ENCODE peak calls at places on chromosomes 5 and 9, in nine cellular contexts. One of them, this sample, is unnamed.

GRCh38 chr5:42672925-42673324 is 83.7 kb upstream of the CCDC152 start:
- DNase-seq in aorta: no peak
- DNase-seq in COLO829: no peak
- DNase-seq in dorsolateral prefrontal cortex: no peak
- DNase-seq in M059J: no peak
- DNase-seq in AG04450: no peak
- DNase-seq in gastrocnemius medialis: no peak
- DNase-seq in HFFc6: no peak
- DNase-seq in dermis blood vessel endothelial cell: no peak
- DNase-seq in this sample: no peak

GRCh38 chr9:120856700-120857099 is 14.0 kb upstream of the PSMD5 start:
- DNase-seq in aorta: no peak
- DNase-seq in COLO829: no peak
- DNase-seq in dorsolateral prefrontal cortex: no peak
- DNase-seq in M059J: no peak
- DNase-seq in AG04450: no peak
- DNase-seq in gastrocnemius medialis: no peak
- DNase-seq in HFFc6: no peak
- DNase-seq in dermis blood vessel endothelial cell: no peak
- DNase-seq in this sample: no peak

GRCh38 chr9:87383341-87384150 is 114.1 kb upstream of the DAPK1 start:
- DNase-seq in aorta: no peak
- DNase-seq in COLO829: no peak
- DNase-seq in dorsolateral prefrontal cortex: no peak
- DNase-seq in M059J: no peak
- DNase-seq in AG04450: no peak
- DNase-seq in gastrocnemius medialis: no peak
- DNase-seq in HFFc6: no peak
- DNase-seq in dermis blood vessel endothelial cell: no peak
- DNase-seq in this sample: peak

GRCh38 chr9:76926324-76926731 is 20.4 kb upstream of the PRUNE2 start:
- DNase-seq in aorta: peak
- DNase-seq in COLO829: peak
- DNase-seq in dorsolateral prefrontal cortex: no peak
- DNase-seq in M059J: peak
- DNase-seq in AG04450: peak
- DNase-seq in gastrocnemius medialis: no peak
- DNase-seq in HFFc6: peak
- DNase-seq in dermis blood vessel endothelial cell: peak
- DNase-seq in this sample: no peak

GRCh38 chr9:128341435-128341849 is 1.1 kb downstream of the SLC27A4 start:
- DNase-seq in aorta: peak
- DNase-seq in COLO829: peak
- DNase-seq in dorsolateral prefrontal cortex: peak
- DNase-seq in M059J: peak
- DNase-seq in AG04450: no peak
- DNase-seq in gastrocnemius medialis: peak
- DNase-seq in HFFc6: peak
- DNase-seq in dermis blood vessel endothelial cell: peak
- DNase-seq in this sample: peak

GRCh38 chr9:98045234-98046160 is 11.0 kb upstream of the NANS start:
- DNase-seq in aorta: no peak
- DNase-seq in COLO829: no peak
- DNase-seq in dorsolateral prefrontal cortex: no peak
- DNase-seq in M059J: no peak
- DNase-seq in AG04450: no peak
- DNase-seq in gastrocnemius medialis: no peak
- DNase-seq in HFFc6: no peak
- DNase-seq in dermis blood vessel endothelial cell: no peak
- DNase-seq in this sample: no peak

GRCh38 chr5:133610489-133611356 is 1.6 kb downstream of the FSTL4 start:
- DNase-seq in aorta: no peak
- DNase-seq in COLO829: peak
- DNase-seq in dorsolateral prefrontal cortex: peak
- DNase-seq in M059J: peak
- DNase-seq in AG04450: no peak
- DNase-seq in gastrocnemius medialis: peak
- DNase-seq in HFFc6: no peak
- DNase-seq in dermis blood vessel endothelial cell: peak
- DNase-seq in this sample: peak

GRCh38 chr5:1104327-1105006 is 7.4 kb downstream of the SLC12A7 start:
- DNase-seq in aorta: no peak
- DNase-seq in COLO829: no peak
- DNase-seq in dorsolateral prefrontal cortex: no peak
- DNase-seq in M059J: no peak
- DNase-seq in AG04450: no peak
- DNase-seq in gastrocnemius medialis: no peak
- DNase-seq in HFFc6: no peak
- DNase-seq in dermis blood vessel endothelial cell: no peak
- DNase-seq in this sample: no peak

GRCh38 chr5:156991714-156992113 is 28.7 kb upstream of the TIMD4 start:
- DNase-seq in aorta: no peak
- DNase-seq in COLO829: peak
- DNase-seq in dorsolateral prefrontal cortex: no peak
- DNase-seq in M059J: peak
- DNase-seq in AG04450: no peak
- DNase-seq in gastrocnemius medialis: no peak
- DNase-seq in HFFc6: no peak
- DNase-seq in dermis blood vessel endothelial cell: no peak
- DNase-seq in this sample: no peak

GRCh38 chr5:135139397-135140134 is 105.5 kb upstream of the PITX1 start:
- DNase-seq in aorta: peak
- DNase-seq in COLO829: peak
- DNase-seq in dorsolateral prefrontal cortex: no peak
- DNase-seq in M059J: peak
- DNase-seq in AG04450: peak
- DNase-seq in gastrocnemius medialis: no peak
- DNase-seq in HFFc6: peak
- DNase-seq in dermis blood vessel endothelial cell: no peak
- DNase-seq in this sample: no peak

GRCh38 chr5:80082731-80083114 is 47.6 kb downstream of the THBS4 start:
- DNase-seq in aorta: peak
- DNase-seq in COLO829: peak
- DNase-seq in dorsolateral prefrontal cortex: peak
- DNase-seq in M059J: peak
- DNase-seq in AG04450: peak
- DNase-seq in gastrocnemius medialis: peak
- DNase-seq in HFFc6: peak
- DNase-seq in dermis blood vessel endothelial cell: peak
- DNase-seq in this sample: peak

GRCh38 chr9:99359336-99359735 is 137.3 kb downstream of the SEC61B start:
- DNase-seq in aorta: no peak
- DNase-seq in COLO829: no peak
- DNase-seq in dorsolateral prefrontal cortex: no peak
- DNase-seq in M059J: no peak
- DNase-seq in AG04450: no peak
- DNase-seq in gastrocnemius medialis: peak
- DNase-seq in HFFc6: no peak
- DNase-seq in dermis blood vessel endothelial cell: no peak
- DNase-seq in this sample: no peak

GRCh38 chr9:120941046-120941770 is 14.6 kb upstream of the TRAF1 start:
- DNase-seq in aorta: no peak
- DNase-seq in COLO829: no peak
- DNase-seq in dorsolateral prefrontal cortex: no peak
- DNase-seq in M059J: peak
- DNase-seq in AG04450: no peak
- DNase-seq in gastrocnemius medialis: no peak
- DNase-seq in HFFc6: no peak
- DNase-seq in dermis blood vessel endothelial cell: no peak
- DNase-seq in this sample: no peak

GRCh38 chr9:109020113-109020512 is 6.8 kb upstream of the CTNNAL1 start:
- DNase-seq in aorta: no peak
- DNase-seq in COLO829: no peak
- DNase-seq in dorsolateral prefrontal cortex: no peak
- DNase-seq in M059J: no peak
- DNase-seq in AG04450: no peak
- DNase-seq in gastrocnemius medialis: no peak
- DNase-seq in HFFc6: no peak
- DNase-seq in dermis blood vessel endothelial cell: no peak
- DNase-seq in this sample: no peak

GRCh38 chr5:61254969-61255555 is 77.0 kb upstream of the ZSWIM6 start:
- DNase-seq in aorta: no peak
- DNase-seq in COLO829: peak
- DNase-seq in dorsolateral prefrontal cortex: no peak
- DNase-seq in M059J: peak
- DNase-seq in AG04450: no peak
- DNase-seq in gastrocnemius medialis: no peak
- DNase-seq in HFFc6: peak
- DNase-seq in dermis blood vessel endothelial cell: no peak
- DNase-seq in this sample: no peak

GRCh38 chr5:113615708-113616107 is 102.2 kb downstream of the YTHDC2 start:
- DNase-seq in aorta: no peak
- DNase-seq in COLO829: no peak
- DNase-seq in dorsolateral prefrontal cortex: no peak
- DNase-seq in M059J: no peak
- DNase-seq in AG04450: no peak
- DNase-seq in gastrocnemius medialis: no peak
- DNase-seq in HFFc6: no peak
- DNase-seq in dermis blood vessel endothelial cell: peak
- DNase-seq in this sample: no peak

GRCh38 chr9:130313103-130313858 is 47.7 kb downstream of the HMCN2 start:
- DNase-seq in aorta: peak
- DNase-seq in COLO829: no peak
- DNase-seq in dorsolateral prefrontal cortex: no peak
- DNase-seq in M059J: peak
- DNase-seq in AG04450: no peak
- DNase-seq in gastrocnemius medialis: no peak
- DNase-seq in HFFc6: no peak
- DNase-seq in dermis blood vessel endothelial cell: peak
- DNase-seq in this sample: no peak

GRCh38 chr5:140372971-140373487 is 13.0 kb downstream of the SLC4A9 start:
- DNase-seq in aorta: peak
- DNase-seq in COLO829: peak
- DNase-seq in dorsolateral prefrontal cortex: peak
- DNase-seq in M059J: peak
- DNase-seq in AG04450: peak
- DNase-seq in gastrocnemius medialis: no peak
- DNase-seq in HFFc6: peak
- DNase-seq in dermis blood vessel endothelial cell: peak
- DNase-seq in this sample: peak

GRCh38 chr9:123225374-123225813 is 43.0 kb downstream of the STRBP start:
- DNase-seq in aorta: no peak
- DNase-seq in COLO829: peak
- DNase-seq in dorsolateral prefrontal cortex: no peak
- DNase-seq in M059J: peak
- DNase-seq in AG04450: peak
- DNase-seq in gastrocnemius medialis: no peak
- DNase-seq in HFFc6: peak
- DNase-seq in dermis blood vessel endothelial cell: peak
- DNase-seq in this sample: no peak